ENCODE peak calls at places on chromosomes 3 and 15, in ten cellular contexts. Z is SK-N-SH, T is transverse colon, S is mucosa of descending colon, W is thoracic aorta, B is AG09309, E is dorsolateral prefrontal cortex, V is fibroblast of the aortic adventitia, X is fibroblast of pulmonary artery, L is stomach. R is an unnamed sample.

GRCh38 chr3:29226709-29227108 is 54.2 kb upstream of the RBMS3 start:
- DNase-seq in E (no peak), S (no peak), V (peak; percentile 44), Z (no peak), B (no peak), L (no peak), X (no peak), W (no peak), T (no peak), R (no peak)

GRCh38 chr3:110384601-110385000 is 687.0 kb upstream of the NECTIN3 start:
- DNase-seq in S (no peak), W (no peak), L (no peak), X (peak; percentile 86), B (peak; percentile 24), V (peak; percentile 62), E (no peak), T (no peak), Z (no peak), R (no peak)

GRCh38 chr15:84947947-84948830 is 33.5 kb upstream of the PDE8A start:
- DNase-seq in Z (no peak), W (peak; percentile 67), E (no peak), S (no peak), B (peak; percentile 73), V (peak; percentile 97), X (peak; percentile 90), L (no peak), T (no peak), R (no peak)

GRCh38 chr3:65878831-65879230 is 159.9 kb downstream of the MAGI1 start:
- DNase-seq in B (no peak), W (no peak), L (no peak), V (no peak), E (no peak), X (no peak), S (no peak), T (no peak), Z (no peak), R (no peak)

GRCh38 chr3:128541246-128541645 is 48.2 kb upstream of the GATA2 start:
- DNase-seq in Z (no peak), X (no peak), E (no peak), T (no peak), L (no peak), B (no peak), W (no peak), S (no peak), V (no peak), R (no peak)

GRCh38 chr3:168796339-168796738 is 700.6 kb upstream of the GOLIM4 start:
- DNase-seq in E (no peak), B (no peak), X (no peak), Z (no peak), T (no peak), V (no peak), W (no peak), L (no peak), S (no peak), R (no peak)

GRCh38 chr15:64943512-64944225 is 32.0 kb downstream of the ANKDD1A start:
- DNase-seq in Z (no peak), W (no peak), B (no peak), S (no peak), X (no peak), E (no peak), V (no peak), L (no peak), T (no peak), R (no peak)

GRCh38 chr3:60839242-60839641 is 412.0 kb downstream of the FHIT start:
- DNase-seq in T (no peak), B (no peak), W (no peak), S (no peak), L (no peak), X (no peak), V (no peak), E (no peak), Z (peak; percentile 26), R (no peak)

GRCh38 chr3:152524198-152525140 is 255.7 kb downstream of the MBNL1 start:
- DNase-seq in S (peak; percentile 84), X (peak; percentile 83), Z (peak; percentile 21), B (peak; percentile 17), T (peak; percentile 38), W (no peak), L (peak; percentile 33), V (peak; percentile 82), E (no peak), R (no peak)

GRCh38 chr3:104102386-104102785 is 1264.3 kb upstream of the ALCAM start:
- DNase-seq in S (peak; percentile 22), X (peak; percentile 73), E (no peak), L (no peak), Z (no peak), T (no peak), V (peak; percentile 63), W (no peak), B (peak; percentile 4), R (peak; percentile 37)

GRCh38 chr3:128969993-128970740 is 23.7 kb downstream of the CFAP92 start:
- DNase-seq in B (no peak), S (peak; percentile 55), L (peak; percentile 51), V (peak; percentile 65), Z (peak; percentile 67), X (peak; percentile 61), T (peak; percentile 35), W (no peak), E (no peak), R (peak; percentile 8)

GRCh38 chr3:174540081-174540480 is 319.1 kb upstream of the NAALADL2 start:
- DNase-seq in E (no peak), B (no peak), X (no peak), V (no peak), L (no peak), T (no peak), Z (no peak), W (no peak), S (peak; percentile 2), R (no peak)

DNA sequence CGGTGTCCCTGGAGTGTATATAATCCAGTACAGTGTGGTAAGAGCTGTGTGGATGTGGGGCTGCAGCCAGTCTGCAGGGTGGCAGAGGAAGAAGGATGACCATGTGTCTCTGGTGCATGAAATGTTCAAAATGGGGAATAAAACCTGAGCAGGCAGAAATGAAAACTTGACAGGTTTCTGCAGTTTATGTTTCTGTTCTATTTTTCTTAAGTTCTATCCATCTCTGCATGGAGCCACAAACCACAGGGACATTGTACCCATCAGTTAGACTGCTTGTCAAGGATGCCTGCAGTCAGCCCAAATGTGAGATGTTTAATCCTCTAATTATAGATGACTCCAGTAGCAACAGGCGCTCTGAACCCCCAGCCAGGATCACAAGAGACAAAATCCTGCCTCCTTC is 216.7 kb downstream of the IL20RB start:
- DNase-seq in B (no peak), S (no peak), T (no peak), X (no peak), V (no peak), L (no peak), E (no peak), W (no peak), Z (no peak), R (no peak)
- TF ChIP-seq CTCF in B (no peak), S (no peak), T (no peak), X (no peak), V (no peak), L (no peak), E (no peak), W (no peak), Z (no peak), R (no peak)

GRCh38 chr3:40969341-40969740 is 230.0 kb upstream of the CTNNB1 start:
- DNase-seq in L (no peak), E (no peak), W (no peak), B (no peak), X (no peak), V (no peak), T (no peak), Z (no peak), S (no peak), R (no peak)
- H3K4me3 ChIP-seq in L (no peak overlapping the region), E (no peak overlapping the region), W (no peak overlapping the region), B (no peak overlapping the region), X (no peak overlapping the region), V (no peak overlapping the region), T (no peak overlapping the region), Z (no peak overlapping the region), S (no peak overlapping the region), R (no peak overlapping the region)

GRCh38 chr3:21290557-21290956 is 460.5 kb downstream of the ZNF385D start:
- DNase-seq in S (no peak), V (no peak), W (no peak), T (no peak), E (no peak), L (no peak), Z (no peak), X (peak; percentile 8), B (no peak), R (no peak)
- TF ChIP-seq CTCF in S (no peak), V (peak; percentile 60), W (peak; percentile 37), T (no peak), E (peak; percentile 50), L (no peak), Z (peak; percentile 64), X (peak; percentile 66), B (peak; percentile 42), R (peak; percentile 21)

GRCh38 chr3:51984269-51984647 is 923 bp downstream of the ACY1 start:
- DNase-seq in Z (no peak), V (no peak), B (no peak), T (no peak), L (no peak), X (no peak), W (no peak), S (no peak), E (no peak), R (no peak)
- H3K4me3 ChIP-seq in Z (no peak overlapping the region), V (peak overlapping the region; percentile 62), B (peak overlapping the region; percentile 69), T (no peak overlapping the region), L (no peak overlapping the region), X (no peak overlapping the region), W (no peak overlapping the region), S (no peak overlapping the region), E (no peak overlapping the region), R (no peak overlapping the region)